ENCODE peak calls at places on chromosomes 13 and 19, in five cellular contexts. K, A, Y, S and Q are unnamed samples.

GRCh38 chr19:47798904-47799266 is 5.5 kb downstream of the TPRX1 start:
- DNase-seq in A (no peak), K (no peak), Y (no peak), S (no peak), Q (no peak)

GRCh38 chr13:21909331-21909730 is 238.5 kb downstream of the FGF9 start:
- DNase-seq in S (no peak), Y (no peak), K (no peak), A (no peak), Q (no peak)

GRCh38 chr19:18204394-18205179 is 745 bp upstream of the RAB3A start:
- DNase-seq in A (no peak), K (no peak), Y (no peak), S (peak; percentile 80), Q (no peak)

GRCh38 chr13:30418075-30418715 is 4.1 kb upstream of the UBE2L5 start:
- DNase-seq in K (no peak), Y (no peak), S (no peak), A (no peak), Q (no peak)

GRCh38 chr19:16199275-16199932 is 1.7 kb downstream of the AP1M1 start:
- DNase-seq in K (no peak), A (no peak), S (no peak), Y (no peak), Q (peak; percentile 72)

GRCh38 chr13:51687928-51688714 is 103.9 kb downstream of the WDFY2 start:
- DNase-seq in K (no peak), Y (no peak), A (no peak), S (no peak), Q (no peak)

GRCh38 chr19:13742756-13743155 is 21.6 kb upstream of the MRI1 start:
- DNase-seq in K (no peak), S (no peak), A (no peak), Y (no peak), Q (no peak)

GRCh38 chr13:33179463-33179862 is 106.1 kb downstream of the STARD13 start:
- DNase-seq in A (no peak), S (no peak), K (no peak), Y (no peak), Q (no peak)

GRCh38 chr13:48950507-48950886 is 25.2 kb upstream of the FNDC3A start:
- DNase-seq in A (no peak), K (no peak), Y (no peak), S (no peak), Q (no peak)

GRCh38 chr13:109874921-109875454 is 88.6 kb upstream of the IRS2 start:
- DNase-seq in S (no peak), A (no peak), K (no peak), Y (no peak), Q (no peak)

GRCh38 chr13:111899714-111900389 is 167.1 kb upstream of the SOX1 start:
- DNase-seq in A (no peak), S (no peak), Y (peak; percentile 49), K (no peak), Q (no peak)

GRCh38 chr19:18340990-18341868 is 831 bp downstream of the PGPEP1 start:
- DNase-seq in K (peak; percentile 80), A (peak; percentile 71), Y (no peak), S (peak; percentile 84), Q (peak; percentile 82)

GRCh38 chr19:41298327-41298964 is 11.5 kb upstream of the CCDC97 start:
- DNase-seq in S (peak; percentile 72), A (peak; percentile 42), K (no peak), Y (no peak), Q (peak; percentile 88)

GRCh38 chr19:3520166-3521103 is 14.3 kb downstream of the FZR1 start:
- DNase-seq in S (no peak), Y (peak; percentile 90), A (peak; percentile 23), K (peak; percentile 86), Q (peak; percentile 60)

GRCh38 chr19:18306209-18306902 is 16.5 kb downstream of the LSM4 start:
- DNase-seq in S (peak; percentile 44), Y (no peak), K (no peak), A (no peak), Q (no peak)

GRCh38 chr13:21033224-21033855 is 28.0 kb downstream of the LATS2 start:
- DNase-seq in K (no peak), Y (no peak), A (no peak), S (peak; percentile 79), Q (no peak)

GRCh38 chr19:2097330-2098327 is 914 bp downstream of the IZUMO4 start:
- DNase-seq in Y (no peak), A (no peak), K (no peak), S (no peak), Q (no peak)

GRCh38 chr13:27309967-27310598 is 39.5 kb downstream of the RASL11A start:
- DNase-seq in K (no peak), Y (no peak), S (no peak), A (no peak), Q (no peak)

GRCh38 chr19:14333101-14333871 is 48.0 kb upstream of the ADGRE5 start:
- DNase-seq in S (no peak), A (no peak), Y (no peak), K (peak; percentile 31), Q (no peak)

GRCh38 chr13:111947876-111948275 is 119.1 kb upstream of the SOX1 start:
- DNase-seq in S (no peak), A (no peak), Y (peak; percentile 71), K (no peak), Q (no peak)

GRCh38 chr19:7739801-7740659 is 7.3 kb downstream of the CD209 start:
- DNase-seq in S (no peak), K (no peak), A (no peak), Y (no peak), Q (no peak)

GRCh38 chr13:28499579-28499978 is 4.7 kb upstream of the FLT1 start:
- DNase-seq in Y (no peak), S (no peak), A (no peak), K (no peak), Q (no peak)

GRCh38 chr13:40780822-40781401 is 8.5 kb upstream of the SLC25A15 start:
- DNase-seq in K (peak; percentile 24), Y (peak; percentile 76), A (no peak), S (no peak), Q (no peak)

GRCh38 chr13:48923376-48923775 is 52.3 kb upstream of the FNDC3A start:
- DNase-seq in Y (no peak), S (no peak), A (no peak), K (no peak), Q (no peak)

GRCh38 chr13:44989941-44990340 is 603 bp downstream of the GPALPP1 start:
- DNase-seq in A (no peak), Y (no peak), S (no peak), K (no peak), Q (no peak)

GRCh38 chr19:47430041-47430802 is 10.9 kb upstream of the MEIS3 start:
- DNase-seq in S (peak; percentile 46), A (peak; percentile 56), K (no peak), Y (no peak), Q (peak; percentile 81)

GRCh38 chr13:35824395-35824794 is 306.8 kb downstream of the DCLK1 start:
- DNase-seq in S (no peak), K (no peak), Y (no peak), A (no peak), Q (no peak)

GRCh38 chr19:50969413-50969760 is at the start of gene KLK6:
- DNase-seq in A (no peak), S (no peak), K (no peak), Y (no peak), Q (no peak)

GRCh38 chr19:50728084-50728737 is 5.0 kb downstream of the CLEC11A start:
- DNase-seq in A (peak; percentile 76), K (peak; percentile 95), S (peak; percentile 89), Y (peak; percentile 89), Q (peak; percentile 86)

GRCh38 chr13:29582171-29582570 is 13.3 kb downstream of the SLC7A1 start:
- DNase-seq in S (no peak), A (no peak), K (peak; percentile 58), Y (no peak), Q (no peak)

GRCh38 chr19:31531326-31531725 is 182.1 kb upstream of the TSHZ3 start:
- DNase-seq in K (no peak), A (no peak), Y (peak; percentile 78), S (no peak), Q (no peak)

GRCh38 chr19:31532034-31532433 is 182.8 kb upstream of the TSHZ3 start:
- DNase-seq in Y (peak; percentile 37), A (no peak), S (no peak), K (no peak), Q (no peak)

GRCh38 chr19:31529121-31529520 is 179.9 kb upstream of the TSHZ3 start:
- DNase-seq in Y (no peak), K (no peak), A (no peak), S (no peak), Q (no peak)

GRCh38 chr19:31533114-31533513 is 183.9 kb upstream of the TSHZ3 start:
- DNase-seq in K (no peak), A (no peak), S (no peak), Y (peak; percentile 40), Q (no peak)

GRCh38 chr19:31530781-31531180 is 181.5 kb upstream of the TSHZ3 start:
- DNase-seq in A (no peak), S (no peak), K (no peak), Y (peak; percentile 58), Q (no peak)
- H3K4me1 ChIP-seq in A (no peaks in the 10 kb centered on the region), S (no peaks in the 10 kb centered on the region), K (no peaks in the 10 kb centered on the region), Y (no peaks in the 10 kb centered on the region), Q (no peaks in the 10 kb centered on the region)

GRCh38 chr13:50277906-50278305 is 262.7 kb downstream of the KCNRG start:
- DNase-seq in K (no peak), A (no peak), Y (no peak), S (no peak), Q (no peak)
- H3K36me3 ChIP-seq in K (no peaks in the 10 kb centered on the region), A (no peaks in the 10 kb centered on the region), Y (no peaks in the 10 kb centered on the region), S (no peaks in the 10 kb centered on the region), Q (no peaks in the 10 kb centered on the region)

DNA sequence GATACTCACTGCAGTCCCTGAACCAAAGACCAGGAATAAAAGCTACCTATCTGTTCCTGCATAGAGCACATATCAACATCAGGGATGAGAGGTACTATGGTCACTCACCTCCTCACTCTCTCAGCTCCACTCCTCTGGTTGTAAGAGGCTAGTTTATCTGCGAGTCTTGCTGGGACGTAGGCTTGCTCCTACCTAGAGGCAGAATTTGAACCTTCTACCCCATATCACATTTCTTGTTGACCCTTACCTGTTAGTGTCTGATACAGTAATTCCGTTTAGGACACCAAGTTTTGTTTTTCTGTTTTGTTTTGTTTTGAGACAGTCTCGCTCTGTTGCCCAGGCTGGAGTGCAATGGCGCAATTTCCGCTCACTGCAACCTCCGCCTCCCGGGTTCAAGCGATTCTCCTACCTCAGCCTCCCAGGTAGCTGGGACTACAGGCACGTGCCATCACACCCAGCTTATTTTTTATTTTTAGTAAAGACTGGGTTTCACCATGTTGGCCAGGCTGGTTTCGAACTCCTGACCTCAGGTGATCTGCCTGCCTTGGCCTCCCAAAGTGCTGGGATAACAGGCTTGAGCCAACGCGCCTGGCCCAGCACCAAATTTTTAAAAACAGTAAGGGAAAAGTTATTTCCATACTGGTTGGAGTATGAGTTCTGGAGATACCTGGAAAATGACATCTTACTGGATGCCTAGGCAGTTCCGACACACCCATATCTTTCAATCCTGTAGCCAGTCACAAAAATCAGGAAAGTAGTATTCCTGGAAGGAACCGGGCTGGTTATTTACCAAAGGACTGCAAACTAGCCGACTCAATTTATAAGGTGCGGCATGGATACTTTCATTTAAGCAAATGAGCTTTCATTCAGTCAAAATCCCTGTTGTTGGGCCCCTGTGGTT is 800 bp downstream of the EPSTI1 start:
- DNase-seq in A (no peak), K (no peak), Y (peak; percentile 27), S (no peak), Q (no peak)
- H3K4me3 ChIP-seq in A (peak overlapping the region; percentile 76), K (no peak overlapping the region), Y (peak overlapping the region; percentile 70), S (peak overlapping the region; percentile 51), Q (peak overlapping the region; percentile 64)

DNA sequence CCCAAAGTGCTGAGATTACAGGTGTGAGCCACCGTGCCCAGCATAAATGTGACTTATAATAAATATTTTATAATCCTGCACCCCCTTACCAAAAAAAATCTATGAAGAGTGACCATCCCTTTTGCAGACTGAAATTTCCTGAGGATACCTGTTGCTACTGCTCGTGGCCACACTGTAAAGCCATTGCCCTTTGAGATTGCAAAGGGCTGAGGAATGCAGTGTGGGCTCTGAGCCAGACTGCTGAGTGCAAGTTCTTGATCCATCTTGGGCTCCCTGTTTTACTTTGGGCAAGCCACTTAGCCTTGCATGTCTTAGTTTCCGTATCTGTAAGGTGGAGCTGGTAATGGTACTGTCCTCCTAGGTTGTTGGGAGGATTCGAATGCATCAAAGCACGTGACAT is 23.4 kb downstream of the SIPA1L3 start:
- DNase-seq in S (peak; percentile 39), K (no peak), Y (no peak), A (no peak), Q (peak; percentile 70)
- H3K4me1 ChIP-seq in S (no peaks in the 10 kb centered on the region), K (peaks cover 6% of the 10 kb centered on the region), Y (peaks cover 26% of the 10 kb centered on the region), A (no peaks in the 10 kb centered on the region), Q (peaks cover 11% of the 10 kb centered on the region)